ENCODE peak calls at places on chromosomes 13 and 19, in five cellular contexts. Y is heart left ventricle, T is MV-4-11, E is NCI-H1436, L is foreskin fibroblast. C is an unnamed sample.

GRCh38 chr13:51552027-51552426 is 32.2 kb upstream of the WDFY2 start:
- DNase-seq in Y (no peak), T (peak; percentile 28), E (no peak), L (no peak), C (no peak)

GRCh38 chr13:23771966-23772365 is 117.2 kb downstream of the MIPEP start:
- DNase-seq in Y (no peak), T (no peak), E (no peak), L (peak; percentile 53), C (no peak)

GRCh38 chr19:57512845-57513244 is 13.1 kb downstream of the ZNF773 start:
- DNase-seq in Y (no peak), T (peak; percentile 19), E (no peak), L (peak; percentile 37), C (no peak)

GRCh38 chr19:3981736-3982681 is 3.3 kb downstream of the EEF2 start:
- DNase-seq in Y (no peak), T (no peak), E (no peak), L (no peak), C (no peak)

GRCh38 chr19:45667620-45668341 is at the start of gene GIPR:
- DNase-seq in Y (peak; percentile 78), T (peak; percentile 74), E (peak; percentile 9), L (peak; percentile 41), C (peak; percentile 28)

GRCh38 chr13:30107536-30108136 is 199.7 kb downstream of the KATNAL1 start:
- DNase-seq in Y (no peak), T (peak; percentile 81), E (no peak), L (peak; percentile 91), C (no peak)

GRCh38 chr13:48551329-48551728 is 18.4 kb upstream of the RCBTB2 start:
- DNase-seq in Y (no peak), T (no peak), E (no peak), L (no peak), C (no peak)

GRCh38 chr13:100565291-100565690 is 23.3 kb downstream of the GGACT start:
- DNase-seq in Y (no peak), T (no peak), E (no peak), L (no peak), C (no peak)

GRCh38 chr13:113291997-113292862 is 4.8 kb upstream of the LAMP1 start:
- DNase-seq in Y (no peak), T (peak; percentile 33), E (no peak), L (peak; percentile 73), C (no peak)

GRCh38 chr13:27470042-27470830 is 19.9 kb upstream of the MTIF3 start:
- DNase-seq in Y (no peak), T (no peak), E (no peak), L (no peak), C (no peak)